ENCODE peak calls at places on chromosomes 6 and 20, in four cellular contexts. X is brain microvascular endothelial cell, B is fibroblast of the aortic adventitia, H is hepatocyte. Q is an unnamed sample.

GRCh38 chr6:29813809-29814208 is 13.8 kb upstream of the HLA-G start:
- DNase-seq in X (no peak), B (peak; percentile 4), H (no peak), Q (no peak)

GRCh38 chr6:35213161-35213823 is 464 bp upstream of the SCUBE3 start:
- DNase-seq in X (no peak), H (peak; percentile 41), B (no peak), Q (no peak)

GRCh38 chr6:122678841-122679240 is 68.6 kb downstream of the PKIB start:
- DNase-seq in X (no peak), B (peak; percentile 11), H (no peak), Q (no peak)

GRCh38 chr20:35302421-35303335 is 10.5 kb upstream of the FAM83C start:
- DNase-seq in H (peak; percentile 19), B (no peak), X (peak; percentile 45), Q (no peak)

GRCh38 chr6:17381429-17382147 is 11.8 kb upstream of the CAP2 start:
- DNase-seq in B (peak; percentile 58), X (peak; percentile 73), H (no peak), Q (peak; percentile 63)

GRCh38 chr6:107458687-107459282 is 579 bp downstream of the PDSS2 start:
- DNase-seq in B (peak; percentile 34), H (peak; percentile 35), X (no peak), Q (no peak)

GRCh38 chr6:22892452-22892851 is 323.1 kb downstream of the HDGFL1 start:
- DNase-seq in X (peak; percentile 91), H (peak; percentile 67), B (peak; percentile 98), Q (peak; percentile 37)

GRCh38 chr20:14235355-14235754 is 102.1 kb downstream of the FLRT3 start:
- DNase-seq in X (peak; percentile 43), B (peak; percentile 83), H (peak; percentile 9), Q (peak; percentile 39)

GRCh38 chr20:36085686-36086267 is 68.8 kb upstream of the EPB41L1 start:
- DNase-seq in H (peak; percentile 85), B (peak; percentile 56), X (peak; percentile 61), Q (peak; percentile 36)

GRCh38 chr20:6241591-6241990 is 118.8 kb upstream of the FERMT1 start:
- DNase-seq in H (no peak), B (no peak), X (no peak), Q (no peak)

GRCh38 chr20:64047968-64048401 is 1.5 kb downstream of the SOX18 start:
- DNase-seq in X (no peak), B (no peak), H (no peak), Q (no peak)

GRCh38 chr6:20877008-20877937 is 343.0 kb downstream of the CDKAL1 start:
- DNase-seq in X (peak; percentile 90), H (peak; percentile 80), B (peak; percentile 84), Q (peak; percentile 78)

GRCh38 chr20:37741055-37741454 is 47.2 kb downstream of the CTNNBL1 start:
- DNase-seq in H (no peak), X (peak; percentile 19), B (peak; percentile 21), Q (no peak)

GRCh38 chr6:122612838-122613237 is 2.6 kb downstream of the PKIB start:
- DNase-seq in B (no peak), X (no peak), H (no peak), Q (no peak)

GRCh38 chr6:26233608-26234420 is 131.2 kb upstream of the BTN3A2 start:
- DNase-seq in H (no peak), B (peak; percentile 59), X (no peak), Q (peak; percentile 82)

GRCh38 chr6:109304284-109305015 is 77.8 kb downstream of the CD164 start:
- DNase-seq in X (no peak), B (no peak), H (no peak), Q (no peak)

GRCh38 chr6:105794870-105795269 is 291.3 kb upstream of the PRDM1 start:
- DNase-seq in H (no peak), B (no peak), X (no peak), Q (no peak)

GRCh38 chr6:11748591-11748990 is 30.0 kb downstream of the ADTRP start:
- DNase-seq in H (no peak), B (no peak), X (no peak), Q (no peak)

GRCh38 chr6:9139762-9140161 is 704.4 kb upstream of the SLC35B3 start:
- DNase-seq in B (peak; percentile 74), H (no peak), X (no peak), Q (no peak)

GRCh38 chr6:90870561-90870960 is 283.7 kb upstream of the MAP3K7 start:
- DNase-seq in B (no peak), X (no peak), H (no peak), Q (no peak)

GRCh38 chr6:41531591-41532582 is 14.3 kb upstream of the FOXP4 start:
- DNase-seq in H (peak; percentile 36), B (peak; percentile 55), X (peak; percentile 34), Q (peak; percentile 88)

GRCh38 chr20:20201639-20202038 is 149.3 kb downstream of the CFAP61 start:
- DNase-seq in X (no peak), B (no peak), H (no peak), Q (no peak)

GRCh38 chr20:51695574-51696303 is 72.5 kb downstream of the ATP9A start:
- DNase-seq in B (peak; percentile 66), H (peak; percentile 59), X (peak; percentile 73), Q (peak; percentile 79)

GRCh38 chr6:167079853-167080297 is 43.0 kb upstream of the CCR6 start:
- DNase-seq in X (no peak), H (no peak), B (no peak), Q (no peak)

GRCh38 chr6:98775205-98775604 is 59.2 kb upstream of the POU3F2 start:
- DNase-seq in H (no peak), B (no peak), X (no peak), Q (no peak)

GRCh38 chr6:167091149-167092107 is 31.5 kb upstream of the CCR6 start:
- DNase-seq in B (no peak), H (no peak), X (no peak), Q (no peak)

GRCh38 chr6:37057678-37058077 is 52.2 kb downstream of the FGD2 start:
- DNase-seq in X (no peak), H (no peak), B (no peak), Q (no peak)

GRCh38 chr6:37054580-37054979 is 49.1 kb downstream of the FGD2 start:
- DNase-seq in B (no peak), X (no peak), H (no peak), Q (no peak)

GRCh38 chr6:37057128-37057471 is 51.6 kb downstream of the FGD2 start:
- DNase-seq in B (no peak), H (no peak), X (no peak), Q (no peak)

GRCh38 chr6:37056439-37057127 is 51.1 kb downstream of the FGD2 start:
- DNase-seq in H (peak; percentile 39), B (no peak), X (no peak), Q (peak; percentile 83)

GRCh38 chr6:37056112-37056403 is 50.6 kb downstream of the FGD2 start:
- DNase-seq in B (no peak), H (no peak), X (no peak), Q (peak; percentile 40)
- H3K4me3 ChIP-seq in B (no peak overlapping the region), H (no peak overlapping the region), X (no peak overlapping the region), Q (no peak overlapping the region)

GRCh38 chr6:46324706-46325105 is 153.9 kb upstream of the ENPP5 start:
- DNase-seq in B (no peak), X (no peak), H (no peak), Q (no peak)

GRCh38 chr6:46323966-46324622 is 153.3 kb upstream of the ENPP5 start:
- DNase-seq in H (no peak), X (no peak), B (no peak), Q (no peak)

GRCh38 chr6:46327769-46328168 is 157.0 kb upstream of the ENPP5 start:
- DNase-seq in H (no peak), X (no peak), B (no peak), Q (no peak)

GRCh38 chr6:46323312-46323965 is 152.7 kb upstream of the ENPP5 start:
- DNase-seq in B (peak; percentile 91), H (peak; percentile 50), X (peak; percentile 48), Q (no peak)

DNA sequence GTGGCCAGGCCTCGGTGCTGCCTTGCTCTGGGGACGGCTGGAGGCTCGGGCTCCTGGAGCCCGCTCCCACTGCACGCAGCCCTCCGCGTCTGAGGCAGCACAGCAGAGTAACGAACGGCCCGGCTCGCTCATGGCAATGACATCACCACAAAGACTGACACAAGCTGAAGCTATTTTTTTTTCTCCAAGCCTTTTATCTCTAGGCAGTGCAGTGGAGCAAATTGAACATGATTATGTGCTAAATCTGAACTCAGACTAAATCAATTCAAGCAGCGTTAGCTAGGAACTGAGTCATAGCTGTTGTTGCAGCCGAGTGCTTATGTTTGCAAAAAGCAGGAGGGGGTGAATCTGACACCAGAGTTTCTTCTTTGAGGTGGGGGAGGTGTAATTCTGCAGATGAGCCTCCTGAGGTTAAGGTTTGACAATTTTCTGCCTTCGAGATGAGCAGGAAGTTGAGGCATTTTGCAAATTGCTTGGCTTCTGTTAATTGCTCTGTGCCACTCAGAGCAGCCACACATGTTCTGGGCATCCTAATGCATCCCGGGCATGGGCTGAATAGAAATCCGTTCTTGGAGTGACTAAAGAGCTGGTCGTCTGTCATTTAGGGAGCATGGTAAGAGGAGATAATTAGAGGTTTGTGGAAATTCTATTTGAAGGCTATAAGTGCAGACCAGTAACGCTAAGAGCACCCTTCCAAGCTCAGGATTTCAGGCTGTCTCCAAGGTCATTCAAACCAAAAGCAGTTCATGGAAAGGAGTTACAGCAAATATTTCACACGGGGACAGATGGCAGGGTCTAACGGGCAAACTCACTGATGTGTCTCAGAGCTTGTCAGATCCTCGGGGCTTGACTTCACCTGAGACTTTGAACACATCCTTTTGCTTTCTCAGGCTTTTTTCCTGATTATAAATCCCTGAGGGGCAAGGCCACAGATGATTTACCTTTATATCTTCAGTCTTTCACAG is 155.1 kb upstream of the ENPP5 start:
- DNase-seq in X (peak; percentile 7), B (peak; percentile 31), H (peak; percentile 23), Q (no peak)
- H3K4me3 ChIP-seq in X (no peak overlapping the region), B (no peak overlapping the region), H (no peak overlapping the region), Q (no peak overlapping the region)

GRCh38 chr6:140252099-140252498 is 877.7 kb upstream of the CITED2 start:
- DNase-seq in X (no peak), B (peak; percentile 14), H (no peak), Q (no peak)
- H3K4me3 ChIP-seq in X (no peak overlapping the region), B (no peak overlapping the region), H (no peak overlapping the region), Q (no peak overlapping the region)

GRCh38 chr6:148164645-148165044 is 178.0 kb upstream of the SASH1 start:
- DNase-seq in H (no peak), X (peak; percentile 5), B (no peak), Q (no peak)
- H3K4me3 ChIP-seq in H (no peak overlapping the region), X (no peak overlapping the region), B (no peak overlapping the region), Q (no peak overlapping the region)

Q was measured in SJSA1.